ENCODE peak calls at places on chromosomes 1 and 21, in nine cellular contexts. One of them, this sample, is unnamed.

GRCh38 chr1:180256353-180257027 is 26.4 kb downstream of the LHX4 start:
- DNase-seq in neural crest cell: no peak
- DNase-seq in pancreas: peak; percentile 24
- DNase-seq in fibroblast of lung: no peak
- DNase-seq in fibroblast of villous mesenchyme: no peak
- DNase-seq in astrocyte of the spinal cord: no peak
- DNase-seq in astrocyte: no peak
- DNase-seq in lower lobe of right lung: no peak
- DNase-seq in psoas muscle: no peak
- DNase-seq in this sample: no peak

GRCh38 chr1:76269175-76269574 is 194.6 kb downstream of the ST6GALNAC3 start:
- DNase-seq in neural crest cell: no peak
- DNase-seq in pancreas: no peak
- DNase-seq in fibroblast of lung: peak; percentile 88
- DNase-seq in fibroblast of villous mesenchyme: peak; percentile 16
- DNase-seq in astrocyte of the spinal cord: peak; percentile 76
- DNase-seq in astrocyte: peak; percentile 84
- DNase-seq in lower lobe of right lung: no peak
- DNase-seq in psoas muscle: no peak
- DNase-seq in this sample: peak; percentile 75

GRCh38 chr1:220809704-220810103 is 23.0 kb downstream of the MTARC1 start:
- DNase-seq in neural crest cell: no peak
- DNase-seq in pancreas: no peak
- DNase-seq in fibroblast of lung: no peak
- DNase-seq in fibroblast of villous mesenchyme: no peak
- DNase-seq in astrocyte of the spinal cord: no peak
- DNase-seq in astrocyte: no peak
- DNase-seq in lower lobe of right lung: no peak
- DNase-seq in psoas muscle: no peak
- DNase-seq in this sample: no peak

GRCh38 chr1:43067856-43068751 is 104.0 kb downstream of the EBNA1BP2 start:
- DNase-seq in neural crest cell: no peak
- DNase-seq in pancreas: no peak
- DNase-seq in fibroblast of lung: peak; percentile 10
- DNase-seq in fibroblast of villous mesenchyme: no peak
- DNase-seq in astrocyte of the spinal cord: no peak
- DNase-seq in astrocyte: no peak
- DNase-seq in lower lobe of right lung: no peak
- DNase-seq in psoas muscle: no peak
- DNase-seq in this sample: no peak

GRCh38 chr21:18387994-18388393 is 15.6 kb downstream of the TMPRSS15 start:
- DNase-seq in neural crest cell: no peak
- DNase-seq in pancreas: no peak
- DNase-seq in fibroblast of lung: no peak
- DNase-seq in fibroblast of villous mesenchyme: no peak
- DNase-seq in astrocyte of the spinal cord: no peak
- DNase-seq in astrocyte: no peak
- DNase-seq in lower lobe of right lung: no peak
- DNase-seq in psoas muscle: no peak
- DNase-seq in this sample: no peak

GRCh38 chr1:41800237-41800902 is 118.4 kb downstream of the HIVEP3 start:
- DNase-seq in neural crest cell: no peak
- DNase-seq in pancreas: no peak
- DNase-seq in fibroblast of lung: no peak
- DNase-seq in fibroblast of villous mesenchyme: no peak
- DNase-seq in astrocyte of the spinal cord: no peak
- DNase-seq in astrocyte: no peak
- DNase-seq in lower lobe of right lung: peak; percentile 66
- DNase-seq in psoas muscle: no peak
- DNase-seq in this sample: peak; percentile 55

GRCh38 chr21:33936221-33937038 is 20.8 kb upstream of the ATP5PO start:
- DNase-seq in neural crest cell: no peak
- DNase-seq in pancreas: no peak
- DNase-seq in fibroblast of lung: no peak
- DNase-seq in fibroblast of villous mesenchyme: peak; percentile 68
- DNase-seq in astrocyte of the spinal cord: no peak
- DNase-seq in astrocyte: no peak
- DNase-seq in lower lobe of right lung: no peak
- DNase-seq in psoas muscle: no peak
- DNase-seq in this sample: peak; percentile 42

GRCh38 chr1:95584315-95584714 is 350.3 kb downstream of the RWDD3 start:
- DNase-seq in neural crest cell: no peak
- DNase-seq in pancreas: no peak
- DNase-seq in fibroblast of lung: no peak
- DNase-seq in fibroblast of villous mesenchyme: no peak
- DNase-seq in astrocyte of the spinal cord: no peak
- DNase-seq in astrocyte: no peak
- DNase-seq in lower lobe of right lung: no peak
- DNase-seq in psoas muscle: no peak
- DNase-seq in this sample: peak; percentile 2

GRCh38 chr1:161307230-161307768 is 2.5 kb downstream of the MPZ start:
- DNase-seq in neural crest cell: no peak
- DNase-seq in pancreas: no peak
- DNase-seq in fibroblast of lung: no peak
- DNase-seq in fibroblast of villous mesenchyme: peak; percentile 75
- DNase-seq in astrocyte of the spinal cord: peak; percentile 36
- DNase-seq in astrocyte: no peak
- DNase-seq in lower lobe of right lung: peak; percentile 51
- DNase-seq in psoas muscle: no peak
- DNase-seq in this sample: peak; percentile 88

GRCh38 chr1:233113009-233113712 is 162.8 kb downstream of the NTPCR start:
- DNase-seq in neural crest cell: no peak
- DNase-seq in pancreas: peak; percentile 7
- DNase-seq in fibroblast of lung: peak; percentile 100
- DNase-seq in fibroblast of villous mesenchyme: peak; percentile 100
- DNase-seq in astrocyte of the spinal cord: peak; percentile 99
- DNase-seq in astrocyte: peak; percentile 100
- DNase-seq in lower lobe of right lung: peak; percentile 82
- DNase-seq in psoas muscle: peak; percentile 77
- DNase-seq in this sample: peak; percentile 100

GRCh38 chr21:42414066-42414465 is 10.4 kb downstream of the UBASH3A start:
- DNase-seq in neural crest cell: no peak
- DNase-seq in pancreas: no peak
- DNase-seq in fibroblast of lung: no peak
- DNase-seq in fibroblast of villous mesenchyme: no peak
- DNase-seq in astrocyte of the spinal cord: no peak
- DNase-seq in astrocyte: no peak
- DNase-seq in lower lobe of right lung: no peak
- DNase-seq in psoas muscle: no peak
- DNase-seq in this sample: no peak

GRCh38 chr21:32181415-32181814 is 97.4 kb downstream of the MIS18A start:
- DNase-seq in neural crest cell: no peak
- DNase-seq in pancreas: no peak
- DNase-seq in fibroblast of lung: no peak
- DNase-seq in fibroblast of villous mesenchyme: no peak
- DNase-seq in astrocyte of the spinal cord: no peak
- DNase-seq in astrocyte: no peak
- DNase-seq in lower lobe of right lung: no peak
- DNase-seq in psoas muscle: no peak
- DNase-seq in this sample: no peak

GRCh38 chr1:199163277-199164069 is 524.6 kb downstream of the PTPRC start:
- DNase-seq in neural crest cell: no peak
- DNase-seq in pancreas: no peak
- DNase-seq in fibroblast of lung: no peak
- DNase-seq in fibroblast of villous mesenchyme: peak; percentile 83
- DNase-seq in astrocyte of the spinal cord: no peak
- DNase-seq in astrocyte: no peak
- DNase-seq in lower lobe of right lung: no peak
- DNase-seq in psoas muscle: no peak
- DNase-seq in this sample: no peak

GRCh38 chr1:184568148-184568547 is 181.3 kb downstream of the C1orf21 start:
- DNase-seq in neural crest cell: no peak
- DNase-seq in pancreas: no peak
- DNase-seq in fibroblast of lung: no peak
- DNase-seq in fibroblast of villous mesenchyme: no peak
- DNase-seq in astrocyte of the spinal cord: no peak
- DNase-seq in astrocyte: no peak
- DNase-seq in lower lobe of right lung: no peak
- DNase-seq in psoas muscle: no peak
- DNase-seq in this sample: no peak

GRCh38 chr1:183306317-183307042 is 111.7 kb downstream of the NMNAT2 start:
- DNase-seq in neural crest cell: no peak
- DNase-seq in pancreas: peak; percentile 75
- DNase-seq in fibroblast of lung: no peak
- DNase-seq in fibroblast of villous mesenchyme: no peak
- DNase-seq in astrocyte of the spinal cord: no peak
- DNase-seq in astrocyte: no peak
- DNase-seq in lower lobe of right lung: no peak
- DNase-seq in psoas muscle: no peak
- DNase-seq in this sample: peak; percentile 28

GRCh38 chr1:27710574-27710973 is 15.2 kb upstream of the FAM76A start:
- DNase-seq in neural crest cell: no peak
- DNase-seq in pancreas: no peak
- DNase-seq in fibroblast of lung: no peak
- DNase-seq in fibroblast of villous mesenchyme: no peak
- DNase-seq in astrocyte of the spinal cord: no peak
- DNase-seq in astrocyte: no peak
- DNase-seq in lower lobe of right lung: no peak
- DNase-seq in psoas muscle: no peak
- DNase-seq in this sample: no peak

GRCh38 chr1:32521165-32521564 is 18.1 kb upstream of the ZBTB8A start:
- DNase-seq in neural crest cell: no peak
- DNase-seq in pancreas: no peak
- DNase-seq in fibroblast of lung: no peak
- DNase-seq in fibroblast of villous mesenchyme: no peak
- DNase-seq in astrocyte of the spinal cord: no peak
- DNase-seq in astrocyte: no peak
- DNase-seq in lower lobe of right lung: no peak
- DNase-seq in psoas muscle: no peak
- DNase-seq in this sample: no peak
- TF ChIP-seq CTCF in neural crest cell: no peak
- TF ChIP-seq CTCF in pancreas: no peak
- TF ChIP-seq CTCF in fibroblast of lung: no peak
- TF ChIP-seq CTCF in fibroblast of villous mesenchyme: no peak
- TF ChIP-seq CTCF in astrocyte of the spinal cord: no peak
- TF ChIP-seq CTCF in astrocyte: no peak
- TF ChIP-seq CTCF in lower lobe of right lung: no peak
- TF ChIP-seq CTCF in psoas muscle: no peak
- TF ChIP-seq CTCF in this sample: no peak

GRCh38 chr21:26707241-26707640 is 134.2 kb upstream of the CYYR1 start:
- DNase-seq in neural crest cell: no peak
- DNase-seq in pancreas: no peak
- DNase-seq in fibroblast of lung: no peak
- DNase-seq in fibroblast of villous mesenchyme: no peak
- DNase-seq in astrocyte of the spinal cord: no peak
- DNase-seq in astrocyte: no peak
- DNase-seq in lower lobe of right lung: no peak
- DNase-seq in psoas muscle: no peak
- DNase-seq in this sample: no peak
- TF ChIP-seq CTCF in neural crest cell: no peak
- TF ChIP-seq CTCF in pancreas: no peak
- TF ChIP-seq CTCF in fibroblast of lung: no peak
- TF ChIP-seq CTCF in fibroblast of villous mesenchyme: no peak
- TF ChIP-seq CTCF in astrocyte of the spinal cord: no peak
- TF ChIP-seq CTCF in astrocyte: no peak
- TF ChIP-seq CTCF in lower lobe of right lung: no peak
- TF ChIP-seq CTCF in psoas muscle: no peak
- TF ChIP-seq CTCF in this sample: no peak

GRCh38 chr1:85027242-85027983 is 20.9 kb downstream of the MCOLN3 start:
- DNase-seq in neural crest cell: no peak
- DNase-seq in pancreas: no peak
- DNase-seq in fibroblast of lung: peak; percentile 10
- DNase-seq in fibroblast of villous mesenchyme: peak; percentile 27
- DNase-seq in astrocyte of the spinal cord: no peak
- DNase-seq in astrocyte: no peak
- DNase-seq in lower lobe of right lung: no peak
- DNase-seq in psoas muscle: no peak
- DNase-seq in this sample: peak; percentile 24
- TF ChIP-seq CTCF in neural crest cell: no peak
- TF ChIP-seq CTCF in pancreas: no peak
- TF ChIP-seq CTCF in fibroblast of lung: no peak
- TF ChIP-seq CTCF in fibroblast of villous mesenchyme: peak; percentile 28
- TF ChIP-seq CTCF in astrocyte of the spinal cord: no peak
- TF ChIP-seq CTCF in astrocyte: no peak
- TF ChIP-seq CTCF in lower lobe of right lung: no peak
- TF ChIP-seq CTCF in psoas muscle: no peak
- TF ChIP-seq CTCF in this sample: no peak

DNA sequence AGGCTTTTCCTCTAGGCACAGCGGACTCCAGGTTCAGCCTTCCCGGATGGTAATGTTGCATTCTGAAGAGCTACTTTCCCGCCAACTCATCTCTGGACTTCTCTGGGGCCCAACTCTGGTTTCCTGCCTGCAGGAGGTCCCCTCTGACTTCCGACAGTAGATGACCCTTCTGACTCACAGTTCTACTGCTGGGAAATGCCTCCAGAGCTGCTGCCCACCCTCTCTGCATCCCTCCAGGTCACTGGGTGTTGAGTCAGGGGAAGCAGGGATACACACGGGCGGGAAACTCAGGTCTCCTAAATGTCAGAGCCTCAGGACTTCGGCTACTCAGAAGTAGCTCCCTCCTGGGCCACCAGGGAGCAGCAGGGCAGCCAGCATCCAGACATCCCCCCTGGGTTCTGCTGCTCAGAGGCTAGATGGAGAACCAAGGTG is 2.1 kb upstream of the KIF21B start:
- DNase-seq in neural crest cell: no peak
- DNase-seq in pancreas: no peak
- DNase-seq in fibroblast of lung: peak; percentile 61
- DNase-seq in fibroblast of villous mesenchyme: no peak
- DNase-seq in astrocyte of the spinal cord: peak; percentile 72
- DNase-seq in astrocyte: peak; percentile 40
- DNase-seq in lower lobe of right lung: no peak
- DNase-seq in psoas muscle: no peak
- DNase-seq in this sample: peak; percentile 51
- TF ChIP-seq CTCF in neural crest cell: peak; percentile 47
- TF ChIP-seq CTCF in pancreas: no peak
- TF ChIP-seq CTCF in fibroblast of lung: peak; percentile 38
- TF ChIP-seq CTCF in fibroblast of villous mesenchyme: peak; percentile 47
- TF ChIP-seq CTCF in astrocyte of the spinal cord: peak; percentile 56
- TF ChIP-seq CTCF in astrocyte: peak; percentile 28
- TF ChIP-seq CTCF in lower lobe of right lung: no peak
- TF ChIP-seq CTCF in psoas muscle: no peak
- TF ChIP-seq CTCF in this sample: peak; percentile 51

DNA sequence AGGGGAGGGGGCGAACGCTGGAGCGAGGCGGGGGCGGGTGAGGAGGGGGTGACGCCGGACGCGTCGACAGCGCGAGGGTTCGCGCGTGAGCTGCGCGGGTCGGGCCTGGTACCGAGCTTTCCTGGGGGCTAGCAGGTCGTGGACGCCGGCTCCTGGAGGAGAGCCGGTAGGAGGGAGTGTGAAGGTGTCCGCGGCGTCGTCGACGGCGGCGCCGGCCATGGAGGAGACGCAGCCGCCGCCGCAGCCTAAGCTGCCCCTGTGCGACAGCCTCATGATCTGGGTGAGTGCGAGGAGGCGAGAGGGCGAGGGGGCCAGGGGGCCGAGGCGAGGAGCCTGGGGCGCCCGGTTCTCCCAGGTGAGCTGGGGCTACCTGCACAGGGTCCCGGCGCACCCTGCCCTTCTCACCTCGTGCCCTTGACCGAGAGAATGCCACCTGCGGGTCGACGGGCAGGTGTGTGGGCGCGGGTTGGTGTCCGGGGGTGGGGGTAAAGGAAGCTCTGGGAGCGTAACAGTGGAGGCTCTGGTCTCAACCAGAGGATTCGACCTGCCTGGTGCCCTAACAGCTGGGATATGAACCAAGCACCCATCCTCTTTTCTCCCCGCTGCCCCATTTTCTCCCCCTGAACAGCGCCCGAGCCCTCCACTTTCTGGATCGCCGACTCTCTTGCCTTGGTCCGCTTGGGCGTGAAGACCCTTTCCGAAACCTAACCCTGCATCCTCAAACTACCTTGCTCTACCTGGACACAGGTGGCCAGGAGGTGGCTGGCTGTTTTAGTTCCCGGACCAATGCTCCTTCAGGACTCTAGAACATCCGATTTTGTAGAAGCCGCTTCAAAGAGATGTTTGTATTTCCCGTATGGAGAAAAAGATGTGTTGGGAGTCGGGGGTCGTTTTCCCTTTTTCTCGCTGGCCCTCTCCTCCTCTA is at the start of gene HOOK1:
- DNase-seq in neural crest cell: peak; percentile 34
- DNase-seq in pancreas: peak; percentile 35
- DNase-seq in fibroblast of lung: no peak
- DNase-seq in fibroblast of villous mesenchyme: no peak
- DNase-seq in astrocyte of the spinal cord: no peak
- DNase-seq in astrocyte: no peak
- DNase-seq in lower lobe of right lung: no peak
- DNase-seq in psoas muscle: no peak
- DNase-seq in this sample: no peak
- TF ChIP-seq CTCF in neural crest cell: no peak
- TF ChIP-seq CTCF in pancreas: no peak
- TF ChIP-seq CTCF in fibroblast of lung: no peak
- TF ChIP-seq CTCF in fibroblast of villous mesenchyme: no peak
- TF ChIP-seq CTCF in astrocyte of the spinal cord: no peak
- TF ChIP-seq CTCF in astrocyte: no peak
- TF ChIP-seq CTCF in lower lobe of right lung: no peak
- TF ChIP-seq CTCF in psoas muscle: no peak
- TF ChIP-seq CTCF in this sample: no peak